ENCODE peak calls at places on chromosomes 4 and X, in six cellular contexts. C, Z, B, U, S and X are unnamed samples.

GRCh38 chr4:22969314-22969896 is 276.7 kb downstream of the GBA3 start:
- DNase-seq in U (no peak), Z (no peak), B (no peak), S (no peak), C (peak), X (no peak)

GRCh38 chrX:41178201-41178600 is 93.0 kb downstream of the USP9X start:
- DNase-seq in U (peak), Z (no peak), B (no peak), C (no peak), S (no peak), X (no peak)

GRCh38 chr4:77014256-77014655 is 61.5 kb downstream of the CCNI start:
- DNase-seq in B (no peak), U (no peak), S (no peak), Z (no peak), C (no peak), X (no peak)

GRCh38 chr4:163548481-163549243 is 54.2 kb downstream of the TMA16 start:
- DNase-seq in Z (no peak), S (peak), U (no peak), C (peak), B (no peak), X (no peak)

GRCh38 chrX:134026732-134027311 is 41.4 kb upstream of the GPC3 start:
- DNase-seq in U (peak), Z (peak), B (peak), C (peak), S (peak), X (peak)

GRCh38 chr4:1614854-1615595 is 69.1 kb downstream of the FAM53A start:
- DNase-seq in U (no peak), Z (no peak), C (no peak), S (no peak), B (no peak), X (no peak)

GRCh38 chr4:106496066-106496465 is 127.5 kb upstream of the GIMD1 start:
- DNase-seq in S (no peak), U (no peak), Z (no peak), B (no peak), C (no peak), X (no peak)

GRCh38 chrX:31209005-31209612 is 137.3 kb upstream of the FTHL17 start:
- DNase-seq in C (peak), Z (no peak), U (no peak), S (no peak), B (no peak), X (no peak)

GRCh38 chr4:154073107-154073817 is 284.4 kb upstream of the SFRP2 start:
- DNase-seq in S (no peak), U (no peak), Z (no peak), B (no peak), C (no peak), X (no peak)

GRCh38 chr4:75752637-75753036 is 28.3 kb downstream of the USO1 start:
- DNase-seq in S (no peak), Z (no peak), C (no peak), U (no peak), B (no peak), X (no peak)

GRCh38 chrX:118519411-118520205 is 24.0 kb downstream of the DOCK11 start:
- DNase-seq in Z (no peak), U (no peak), B (no peak), S (no peak), C (no peak), X (no peak)

GRCh38 chrX:129979207-129979920 is 3.1 kb upstream of the BCORL1 start:
- DNase-seq in C (no peak), S (peak), U (no peak), B (peak), Z (peak), X (no peak)

GRCh38 chr4:76002176-76002575 is 5.1 kb downstream of the CXCL9 start:
- DNase-seq in U (no peak), Z (no peak), C (no peak), B (no peak), S (no peak), X (no peak)

GRCh38 chr4:25098964-25099843 is 61.0 kb downstream of the SEPSECS start:
- DNase-seq in B (peak), Z (no peak), C (peak), U (no peak), S (peak), X (no peak)

GRCh38 chrX:44382871-44383270 is 39.4 kb upstream of the EFHC2 start:
- DNase-seq in B (no peak), C (no peak), Z (no peak), U (no peak), S (no peak), X (no peak)

GRCh38 chrX:147832707-147833348 is 78.9 kb upstream of the FMR1 start:
- DNase-seq in S (no peak), Z (no peak), U (no peak), B (no peak), C (no peak), X (no peak)

GRCh38 chr4:175639346-175639745 is 172.7 kb downstream of the GPM6A start:
- DNase-seq in Z (no peak), B (no peak), S (no peak), U (no peak), C (no peak), X (no peak)

GRCh38 chrX:9231491-9231890 is 197.6 kb upstream of the FAM9B start:
- DNase-seq in S (no peak), Z (no peak), B (no peak), U (no peak), C (no peak), X (no peak)

GRCh38 chr4:121256346-121256745 is 92.2 kb upstream of the TNIP3 start:
- DNase-seq in S (no peak), U (peak), C (peak), Z (no peak), B (no peak), X (no peak)

GRCh38 chrX:73963682-73964081 is 340.3 kb upstream of the ZCCHC13 start:
- DNase-seq in Z (no peak), S (no peak), C (no peak), B (peak), U (no peak), X (no peak)

GRCh38 chrX:136867518-136867917 is 13.0 kb downstream of the RBMX start:
- DNase-seq in Z (no peak), U (no peak), S (no peak), B (no peak), C (no peak), X (no peak)

GRCh38 chr4:24010994-24011393 is 121.1 kb upstream of the PPARGC1A start:
- DNase-seq in S (no peak), B (no peak), U (no peak), Z (no peak), C (no peak), X (peak)

GRCh38 chrX:105752334-105752733 is 70.0 kb upstream of the NRK start:
- DNase-seq in B (no peak), U (no peak), C (no peak), S (no peak), Z (no peak), X (no peak)

GRCh38 chr4:86630629-86631028 is 36.5 kb downstream of the PTPN13 start:
- DNase-seq in C (no peak), U (no peak), B (no peak), S (peak), Z (no peak), X (no peak)

GRCh38 chr4:39825741-39826231 is 127.8 kb downstream of the UBE2K start:
- DNase-seq in U (no peak), S (no peak), B (no peak), Z (no peak), C (no peak), X (no peak)